ENCODE peak calls at places on chromosomes 2 and 18, in six cellular contexts. One of them, this sample, is unnamed.
A peak's percentile ranks its signal among the peaks of the same experiment; 100 is the strongest.

GRCh38 chr2:231460073-231460861 is 4.0 kb downstream of the NCL start:
- DNase-seq in heart right ventricle: no peak
- DNase-seq in left lung: no peak
- DNase-seq in transverse colon: no peak
- DNase-seq in GM12865: no peak
- DNase-seq in mammary epithelial cell: no peak
- DNase-seq in this sample: no peak

GRCh38 chr2:43174368-43175186 is 51.8 kb downstream of the ZFP36L2 start:
- DNase-seq in heart right ventricle: peak; percentile 33
- DNase-seq in GM12865: peak; percentile 89
- DNase-seq in mammary epithelial cell: no peak
- DNase-seq in left lung: no peak
- DNase-seq in transverse colon: peak; percentile 72
- DNase-seq in this sample: no peak

GRCh38 chr2:153819501-153819900 is 52.2 kb upstream of the GALNT13 start:
- DNase-seq in heart right ventricle: no peak
- DNase-seq in left lung: no peak
- DNase-seq in mammary epithelial cell: peak; percentile 7
- DNase-seq in transverse colon: no peak
- DNase-seq in GM12865: no peak
- DNase-seq in this sample: no peak

GRCh38 chr2:168801961-168802824 is at the start of gene NOSTRIN:
- DNase-seq in left lung: peak; percentile 38
- DNase-seq in heart right ventricle: no peak
- DNase-seq in transverse colon: peak; percentile 83
- DNase-seq in mammary epithelial cell: no peak
- DNase-seq in GM12865: no peak
- DNase-seq in this sample: no peak

GRCh38 chr2:53202063-53202462 is 565.5 kb upstream of the CHAC2 start:
- DNase-seq in transverse colon: peak; percentile 24
- DNase-seq in heart right ventricle: no peak
- DNase-seq in mammary epithelial cell: peak; percentile 91
- DNase-seq in left lung: no peak
- DNase-seq in GM12865: no peak
- DNase-seq in this sample: peak; percentile 63

GRCh38 chr2:205714058-205714776 is 31.9 kb downstream of the NRP2 start:
- DNase-seq in left lung: no peak
- DNase-seq in GM12865: peak; percentile 77
- DNase-seq in transverse colon: no peak
- DNase-seq in heart right ventricle: no peak
- DNase-seq in mammary epithelial cell: peak; percentile 30
- DNase-seq in this sample: no peak

GRCh38 chr2:233449071-233449901 is 95.0 kb downstream of the DGKD start:
- DNase-seq in mammary epithelial cell: no peak
- DNase-seq in heart right ventricle: no peak
- DNase-seq in left lung: peak; percentile 36
- DNase-seq in GM12865: no peak
- DNase-seq in transverse colon: peak; percentile 32
- DNase-seq in this sample: no peak

GRCh38 chr2:165647409-165647808 is 146.6 kb downstream of the GALNT3 start:
- DNase-seq in left lung: no peak
- DNase-seq in heart right ventricle: no peak
- DNase-seq in GM12865: no peak
- DNase-seq in transverse colon: no peak
- DNase-seq in mammary epithelial cell: no peak
- DNase-seq in this sample: no peak

GRCh38 chr18:80231151-80231550 is 16.2 kb downstream of the PARD6G start:
- DNase-seq in GM12865: no peak
- DNase-seq in mammary epithelial cell: no peak
- DNase-seq in left lung: no peak
- DNase-seq in transverse colon: no peak
- DNase-seq in heart right ventricle: no peak
- DNase-seq in this sample: no peak

GRCh38 chr2:199955007-199955338 is 318 bp downstream of the TYW5 start:
- DNase-seq in GM12865: no peak
- DNase-seq in left lung: no peak
- DNase-seq in transverse colon: no peak
- DNase-seq in heart right ventricle: no peak
- DNase-seq in mammary epithelial cell: no peak
- DNase-seq in this sample: no peak

GRCh38 chr2:234630676-234631350 is 133.9 kb upstream of the ARL4C start:
- DNase-seq in heart right ventricle: no peak
- DNase-seq in left lung: no peak
- DNase-seq in GM12865: no peak
- DNase-seq in transverse colon: no peak
- DNase-seq in mammary epithelial cell: peak; percentile 30
- DNase-seq in this sample: no peak

GRCh38 chr2:27078267-27079194 is at the start of gene EMILIN1:
- DNase-seq in left lung: peak; percentile 79
- DNase-seq in GM12865: no peak
- DNase-seq in mammary epithelial cell: no peak
- DNase-seq in heart right ventricle: peak; percentile 86
- DNase-seq in transverse colon: peak; percentile 73
- DNase-seq in this sample: peak; percentile 83
- H3K4me3 ChIP-seq in left lung: peak within 1 kb of the TSS; percentile 45
- H3K4me3 ChIP-seq in GM12865: no peak within 1 kb of the TSS
- H3K4me3 ChIP-seq in mammary epithelial cell: no peak within 1 kb of the TSS
- H3K4me3 ChIP-seq in heart right ventricle: peak within 1 kb of the TSS; percentile 55
- H3K4me3 ChIP-seq in transverse colon: peak within 1 kb of the TSS; percentile 59
- H3K4me3 ChIP-seq in this sample: peak within 1 kb of the TSS; percentile 95

GRCh38 chr2:84865181-84865783 is 15.6 kb downstream of the TRABD2A start:
- DNase-seq in GM12865: peak; percentile 53
- DNase-seq in mammary epithelial cell: peak; percentile 34
- DNase-seq in heart right ventricle: no peak
- DNase-seq in left lung: no peak
- DNase-seq in transverse colon: no peak
- DNase-seq in this sample: no peak
- TF ChIP-seq CTCF in GM12865: peak; percentile 38
- TF ChIP-seq CTCF in mammary epithelial cell: peak; percentile 41
- TF ChIP-seq CTCF in heart right ventricle: peak; percentile 31
- TF ChIP-seq CTCF in left lung: no peak
- TF ChIP-seq CTCF in transverse colon: peak; percentile 37
- TF ChIP-seq CTCF in this sample: no peak

DNA sequence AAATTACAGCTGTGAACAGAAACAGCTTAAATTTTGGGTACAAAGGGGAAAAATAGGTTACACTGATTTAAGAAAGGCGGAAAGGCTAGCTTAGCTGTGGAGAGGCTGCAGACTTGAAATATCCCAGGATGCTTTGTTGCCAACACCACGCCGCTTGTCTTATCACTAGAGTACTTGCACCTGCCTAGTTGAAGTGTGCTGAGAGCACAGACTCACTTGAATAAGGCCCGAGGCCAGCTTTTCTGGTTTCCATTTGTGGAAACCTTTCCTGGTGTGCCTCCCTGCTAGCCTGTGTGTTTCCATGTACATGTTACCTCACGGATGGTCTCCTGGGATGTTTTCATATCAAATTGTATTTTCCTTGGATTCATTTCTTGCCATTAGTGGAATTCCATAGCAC is 3.2 kb downstream of the CABLES1 start:
- DNase-seq in left lung: peak; percentile 66
- DNase-seq in transverse colon: no peak
- DNase-seq in GM12865: no peak
- DNase-seq in heart right ventricle: peak; percentile 33
- DNase-seq in mammary epithelial cell: no peak
- DNase-seq in this sample: no peak
- H3K4me3 ChIP-seq in left lung: peak overlapping the region; percentile 61
- H3K4me3 ChIP-seq in transverse colon: no peak overlapping the region
- H3K4me3 ChIP-seq in GM12865: no peak overlapping the region
- H3K4me3 ChIP-seq in heart right ventricle: no peak overlapping the region
- H3K4me3 ChIP-seq in mammary epithelial cell: no peak overlapping the region
- H3K4me3 ChIP-seq in this sample: no peak overlapping the region

GRCh38 chr18:52869942-52870907 is 530.2 kb downstream of the DCC start:
- DNase-seq in GM12865: no peak
- DNase-seq in left lung: no peak
- DNase-seq in heart right ventricle: no peak
- DNase-seq in transverse colon: no peak
- DNase-seq in mammary epithelial cell: no peak
- DNase-seq in this sample: no peak
- TF ChIP-seq CTCF in GM12865: no peak
- TF ChIP-seq CTCF in left lung: no peak
- TF ChIP-seq CTCF in heart right ventricle: no peak
- TF ChIP-seq CTCF in transverse colon: no peak
- TF ChIP-seq CTCF in mammary epithelial cell: no peak
- TF ChIP-seq CTCF in this sample: peak; percentile 12

GRCh38 chr2:55025082-55025481 is 25.2 kb downstream of the RTN4 start:
- DNase-seq in GM12865: peak; percentile 70
- DNase-seq in left lung: no peak
- DNase-seq in heart right ventricle: no peak
- DNase-seq in mammary epithelial cell: no peak
- DNase-seq in transverse colon: no peak
- DNase-seq in this sample: no peak

GRCh38 chr2:55022486-55022885 is 27.8 kb downstream of the RTN4 start:
- DNase-seq in heart right ventricle: no peak
- DNase-seq in GM12865: no peak
- DNase-seq in transverse colon: no peak
- DNase-seq in left lung: no peak
- DNase-seq in mammary epithelial cell: no peak
- DNase-seq in this sample: no peak

GRCh38 chr2:55027226-55027625 is 23.0 kb downstream of the RTN4 start:
- DNase-seq in GM12865: no peak
- DNase-seq in heart right ventricle: no peak
- DNase-seq in left lung: no peak
- DNase-seq in mammary epithelial cell: no peak
- DNase-seq in transverse colon: no peak
- DNase-seq in this sample: no peak

GRCh38 chr2:55026202-55026601 is 24.0 kb downstream of the RTN4 start:
- DNase-seq in transverse colon: no peak
- DNase-seq in left lung: no peak
- DNase-seq in GM12865: peak; percentile 31
- DNase-seq in mammary epithelial cell: peak; percentile 41
- DNase-seq in heart right ventricle: no peak
- DNase-seq in this sample: no peak

GRCh38 chr2:55025627-55026026 is 24.6 kb downstream of the RTN4 start:
- DNase-seq in heart right ventricle: no peak
- DNase-seq in mammary epithelial cell: peak; percentile 71
- DNase-seq in left lung: no peak
- DNase-seq in GM12865: peak; percentile 33
- DNase-seq in transverse colon: no peak
- DNase-seq in this sample: no peak
- H3K4me3 ChIP-seq in heart right ventricle: no peak overlapping the region
- H3K4me3 ChIP-seq in mammary epithelial cell: no peak overlapping the region
- H3K4me3 ChIP-seq in left lung: no peak overlapping the region
- H3K4me3 ChIP-seq in GM12865: peak overlapping the region; percentile 27
- H3K4me3 ChIP-seq in transverse colon: no peak overlapping the region
- H3K4me3 ChIP-seq in this sample: no peak overlapping the region

GRCh38 chr2:81650048-81650971 is 1345.8 kb upstream of the LRRTM1 start:
- DNase-seq in left lung: no peak
- DNase-seq in GM12865: no peak
- DNase-seq in transverse colon: no peak
- DNase-seq in mammary epithelial cell: peak; percentile 7
- DNase-seq in heart right ventricle: no peak
- DNase-seq in this sample: no peak
- TF ChIP-seq CTCF in left lung: no peak
- TF ChIP-seq CTCF in GM12865: no peak
- TF ChIP-seq CTCF in transverse colon: no peak
- TF ChIP-seq CTCF in mammary epithelial cell: peak; percentile 16
- TF ChIP-seq CTCF in heart right ventricle: no peak
- TF ChIP-seq CTCF in this sample: no peak

GRCh38 chr18:2655153-2655953 is at the start of gene SMCHD1:
- DNase-seq in heart right ventricle: peak; percentile 90
- DNase-seq in transverse colon: peak; percentile 90
- DNase-seq in mammary epithelial cell: peak; percentile 83
- DNase-seq in left lung: peak; percentile 91
- DNase-seq in GM12865: peak; percentile 94
- DNase-seq in this sample: no peak

GRCh38 chr18:2657043-2657512 is 1.6 kb downstream of the SMCHD1 start:
- DNase-seq in heart right ventricle: no peak
- DNase-seq in GM12865: no peak
- DNase-seq in mammary epithelial cell: peak; percentile 9
- DNase-seq in left lung: no peak
- DNase-seq in transverse colon: no peak
- DNase-seq in this sample: no peak

GRCh38 chr18:2654828-2655152 is 736 bp upstream of the SMCHD1 start:
- DNase-seq in mammary epithelial cell: no peak
- DNase-seq in GM12865: no peak
- DNase-seq in left lung: no peak
- DNase-seq in heart right ventricle: no peak
- DNase-seq in transverse colon: no peak
- DNase-seq in this sample: no peak

GRCh38 chr18:2656237-2657042 is 914 bp downstream of the SMCHD1 start:
- DNase-seq in GM12865: peak; percentile 57
- DNase-seq in mammary epithelial cell: peak; percentile 40
- DNase-seq in transverse colon: peak; percentile 65
- DNase-seq in left lung: peak; percentile 68
- DNase-seq in heart right ventricle: peak; percentile 62
- DNase-seq in this sample: no peak

GRCh38 chr18:2655954-2656236 is 369 bp downstream of the SMCHD1 start:
- DNase-seq in mammary epithelial cell: no peak
- DNase-seq in GM12865: peak; percentile 76
- DNase-seq in left lung: no peak
- DNase-seq in transverse colon: no peak
- DNase-seq in heart right ventricle: no peak
- DNase-seq in this sample: no peak
- H3K4me3 ChIP-seq in mammary epithelial cell: peak overlapping the region; percentile 81
- H3K4me3 ChIP-seq in GM12865: peak overlapping the region; percentile 87
- H3K4me3 ChIP-seq in left lung: peak overlapping the region; percentile 67
- H3K4me3 ChIP-seq in transverse colon: peak overlapping the region; percentile 87
- H3K4me3 ChIP-seq in heart right ventricle: peak overlapping the region; percentile 70
- H3K4me3 ChIP-seq in this sample: peak overlapping the region; percentile 88

GRCh38 chr18:47863041-47863440 is 67.4 kb downstream of the SMAD2 start:
- DNase-seq in mammary epithelial cell: no peak
- DNase-seq in heart right ventricle: no peak
- DNase-seq in GM12865: no peak
- DNase-seq in left lung: no peak
- DNase-seq in transverse colon: no peak
- DNase-seq in this sample: no peak

GRCh38 chr18:47858607-47859006 is 71.9 kb downstream of the SMAD2 start:
- DNase-seq in heart right ventricle: no peak
- DNase-seq in left lung: no peak
- DNase-seq in GM12865: no peak
- DNase-seq in transverse colon: no peak
- DNase-seq in mammary epithelial cell: no peak
- DNase-seq in this sample: no peak
- TF ChIP-seq CTCF in heart right ventricle: no peak
- TF ChIP-seq CTCF in left lung: no peak
- TF ChIP-seq CTCF in GM12865: no peak
- TF ChIP-seq CTCF in transverse colon: no peak
- TF ChIP-seq CTCF in mammary epithelial cell: no peak
- TF ChIP-seq CTCF in this sample: no peak

DNA sequence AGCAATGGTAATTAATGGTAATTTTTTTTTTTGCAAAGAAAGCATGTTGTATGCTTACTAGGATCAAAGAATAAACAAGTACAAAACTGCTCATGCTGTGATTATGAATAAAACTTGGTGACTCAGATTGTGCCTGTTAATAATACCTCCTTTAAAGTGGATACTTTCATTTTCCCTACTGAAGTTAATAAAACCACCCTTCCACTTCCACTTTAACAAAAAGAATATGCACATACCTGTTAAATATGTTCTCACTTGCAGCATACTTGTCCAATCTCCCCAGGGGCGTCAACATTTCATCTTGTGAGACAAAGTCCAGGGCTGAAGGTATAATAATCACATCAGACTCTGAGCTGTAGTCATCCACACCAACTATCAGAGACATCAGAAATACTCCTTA is 19.6 kb downstream of the PPP4R1 start:
- DNase-seq in heart right ventricle: no peak
- DNase-seq in GM12865: peak; percentile 44
- DNase-seq in left lung: no peak
- DNase-seq in transverse colon: peak; percentile 17
- DNase-seq in mammary epithelial cell: peak; percentile 85
- DNase-seq in this sample: no peak
- H3K4me3 ChIP-seq in heart right ventricle: no peak overlapping the region
- H3K4me3 ChIP-seq in GM12865: no peak overlapping the region
- H3K4me3 ChIP-seq in left lung: no peak overlapping the region
- H3K4me3 ChIP-seq in transverse colon: no peak overlapping the region
- H3K4me3 ChIP-seq in mammary epithelial cell: peak overlapping the region; percentile 37
- H3K4me3 ChIP-seq in this sample: no peak overlapping the region

This sample was measured in AG04449.